ENCODE peak calls at places on chromosomes 1 and 21, in eight cellular contexts. One of them, this sample, is unnamed.

GRCh38 chr1:24418898-24419628 is 3.5 kb downstream of the NIPAL3 start:
- DNase-seq in RPMI7951: peak
- DNase-seq in GF-D8: peak
- DNase-seq in NCI-H1436: peak
- DNase-seq in spleen: no peak
- DNase-seq in LHCN-M2: no peak
- DNase-seq in activated T-cell treated with anti-CD3 and anti-CD28 coated beads, Interleukin-2, amount 50 U/mL, for 72 hours: no peak
- DNase-seq in iris pigment epithelial cell: peak
- DNase-seq in this sample: peak

GRCh38 chr1:191142748-191143147 is 665.1 kb upstream of the BRINP3 start:
- DNase-seq in iris pigment epithelial cell: no peak
- DNase-seq in LHCN-M2: no peak
- DNase-seq in NCI-H1436: no peak
- DNase-seq in spleen: no peak
- DNase-seq in GF-D8: no peak
- DNase-seq in activated T-cell treated with anti-CD3 and anti-CD28 coated beads, Interleukin-2, amount 50 U/mL, for 72 hours: no peak
- DNase-seq in RPMI7951: no peak
- DNase-seq in this sample: no peak

GRCh38 chr21:41048141-41048540 is 119.8 kb upstream of the BACE2 start:
- DNase-seq in activated T-cell treated with anti-CD3 and anti-CD28 coated beads, Interleukin-2, amount 50 U/mL, for 72 hours: no peak
- DNase-seq in GF-D8: no peak
- DNase-seq in iris pigment epithelial cell: no peak
- DNase-seq in NCI-H1436: no peak
- DNase-seq in LHCN-M2: no peak
- DNase-seq in RPMI7951: no peak
- DNase-seq in spleen: no peak
- DNase-seq in this sample: no peak

GRCh38 chr21:39014751-39015150 is 168.5 kb downstream of the PSMG1 start:
- DNase-seq in NCI-H1436: no peak
- DNase-seq in LHCN-M2: peak
- DNase-seq in activated T-cell treated with anti-CD3 and anti-CD28 coated beads, Interleukin-2, amount 50 U/mL, for 72 hours: no peak
- DNase-seq in RPMI7951: peak
- DNase-seq in spleen: no peak
- DNase-seq in iris pigment epithelial cell: peak
- DNase-seq in GF-D8: no peak
- DNase-seq in this sample: no peak

GRCh38 chr1:161190962-161191521 is 7.8 kb downstream of the ADAMTS4 start:
- DNase-seq in spleen: peak
- DNase-seq in iris pigment epithelial cell: no peak
- DNase-seq in RPMI7951: no peak
- DNase-seq in LHCN-M2: no peak
- DNase-seq in NCI-H1436: no peak
- DNase-seq in GF-D8: no peak
- DNase-seq in activated T-cell treated with anti-CD3 and anti-CD28 coated beads, Interleukin-2, amount 50 U/mL, for 72 hours: no peak
- DNase-seq in this sample: peak

GRCh38 chr1:111476761-111477309 is 3.1 kb downstream of the C1orf162 start:
- DNase-seq in NCI-H1436: no peak
- DNase-seq in LHCN-M2: no peak
- DNase-seq in iris pigment epithelial cell: no peak
- DNase-seq in GF-D8: peak
- DNase-seq in RPMI7951: no peak
- DNase-seq in spleen: no peak
- DNase-seq in activated T-cell treated with anti-CD3 and anti-CD28 coated beads, Interleukin-2, amount 50 U/mL, for 72 hours: peak
- DNase-seq in this sample: no peak

GRCh38 chr1:116556289-116557006 is 14.4 kb downstream of the CD58 start:
- DNase-seq in spleen: no peak
- DNase-seq in GF-D8: no peak
- DNase-seq in LHCN-M2: peak
- DNase-seq in RPMI7951: peak
- DNase-seq in NCI-H1436: no peak
- DNase-seq in iris pigment epithelial cell: peak
- DNase-seq in activated T-cell treated with anti-CD3 and anti-CD28 coated beads, Interleukin-2, amount 50 U/mL, for 72 hours: peak
- DNase-seq in this sample: no peak

GRCh38 chr1:215517441-215517891 is 49.6 kb upstream of the KCTD3 start:
- DNase-seq in GF-D8: no peak
- DNase-seq in spleen: no peak
- DNase-seq in RPMI7951: peak
- DNase-seq in NCI-H1436: peak
- DNase-seq in iris pigment epithelial cell: peak
- DNase-seq in activated T-cell treated with anti-CD3 and anti-CD28 coated beads, Interleukin-2, amount 50 U/mL, for 72 hours: no peak
- DNase-seq in LHCN-M2: peak
- DNase-seq in this sample: peak

GRCh38 chr1:95655321-95656020 is 421.5 kb downstream of the RWDD3 start:
- DNase-seq in GF-D8: no peak
- DNase-seq in LHCN-M2: no peak
- DNase-seq in RPMI7951: no peak
- DNase-seq in spleen: no peak
- DNase-seq in iris pigment epithelial cell: no peak
- DNase-seq in NCI-H1436: no peak
- DNase-seq in activated T-cell treated with anti-CD3 and anti-CD28 coated beads, Interleukin-2, amount 50 U/mL, for 72 hours: no peak
- DNase-seq in this sample: peak

GRCh38 chr21:43731476-43731875 is 12.5 kb downstream of the PDXK start:
- DNase-seq in LHCN-M2: no peak
- DNase-seq in GF-D8: no peak
- DNase-seq in spleen: no peak
- DNase-seq in NCI-H1436: no peak
- DNase-seq in RPMI7951: no peak
- DNase-seq in activated T-cell treated with anti-CD3 and anti-CD28 coated beads, Interleukin-2, amount 50 U/mL, for 72 hours: no peak
- DNase-seq in iris pigment epithelial cell: no peak
- DNase-seq in this sample: no peak

GRCh38 chr1:203627819-203628184 is 1.2 kb downstream of the ATP2B4 start:
- DNase-seq in spleen: no peak
- DNase-seq in RPMI7951: peak
- DNase-seq in NCI-H1436: no peak
- DNase-seq in GF-D8: peak
- DNase-seq in iris pigment epithelial cell: peak
- DNase-seq in activated T-cell treated with anti-CD3 and anti-CD28 coated beads, Interleukin-2, amount 50 U/mL, for 72 hours: no peak
- DNase-seq in LHCN-M2: peak
- DNase-seq in this sample: no peak

GRCh38 chr1:92996131-92996463 is 34.8 kb upstream of the DIPK1A start:
- DNase-seq in activated T-cell treated with anti-CD3 and anti-CD28 coated beads, Interleukin-2, amount 50 U/mL, for 72 hours: no peak
- DNase-seq in RPMI7951: no peak
- DNase-seq in LHCN-M2: no peak
- DNase-seq in spleen: no peak
- DNase-seq in iris pigment epithelial cell: no peak
- DNase-seq in NCI-H1436: no peak
- DNase-seq in GF-D8: no peak
- DNase-seq in this sample: no peak

GRCh38 chr1:166390406-166390805 is 223.6 kb upstream of the FAM78B start:
- DNase-seq in NCI-H1436: no peak
- DNase-seq in LHCN-M2: no peak
- DNase-seq in iris pigment epithelial cell: no peak
- DNase-seq in GF-D8: no peak
- DNase-seq in activated T-cell treated with anti-CD3 and anti-CD28 coated beads, Interleukin-2, amount 50 U/mL, for 72 hours: no peak
- DNase-seq in RPMI7951: peak
- DNase-seq in spleen: no peak
- DNase-seq in this sample: no peak

GRCh38 chr1:1208713-1209433 is 2.5 kb upstream of the TNFRSF18 start:
- DNase-seq in LHCN-M2: peak
- DNase-seq in NCI-H1436: no peak
- DNase-seq in spleen: peak
- DNase-seq in iris pigment epithelial cell: peak
- DNase-seq in RPMI7951: peak
- DNase-seq in GF-D8: peak
- DNase-seq in activated T-cell treated with anti-CD3 and anti-CD28 coated beads, Interleukin-2, amount 50 U/mL, for 72 hours: peak
- DNase-seq in this sample: peak

GRCh38 chr1:9687876-9688582 is 36.5 kb downstream of the PIK3CD start:
- DNase-seq in NCI-H1436: no peak
- DNase-seq in iris pigment epithelial cell: peak
- DNase-seq in activated T-cell treated with anti-CD3 and anti-CD28 coated beads, Interleukin-2, amount 50 U/mL, for 72 hours: no peak
- DNase-seq in RPMI7951: peak
- DNase-seq in GF-D8: no peak
- DNase-seq in LHCN-M2: no peak
- DNase-seq in spleen: peak
- DNase-seq in this sample: peak

GRCh38 chr1:15610167-15610566 is 7.1 kb upstream of the DDI2 start:
- DNase-seq in LHCN-M2: no peak
- DNase-seq in spleen: no peak
- DNase-seq in NCI-H1436: no peak
- DNase-seq in RPMI7951: no peak
- DNase-seq in GF-D8: no peak
- DNase-seq in activated T-cell treated with anti-CD3 and anti-CD28 coated beads, Interleukin-2, amount 50 U/mL, for 72 hours: no peak
- DNase-seq in iris pigment epithelial cell: no peak
- DNase-seq in this sample: no peak

GRCh38 chr1:38616846-38617245 is 242.7 kb downstream of the RRAGC start:
- DNase-seq in activated T-cell treated with anti-CD3 and anti-CD28 coated beads, Interleukin-2, amount 50 U/mL, for 72 hours: no peak
- DNase-seq in RPMI7951: no peak
- DNase-seq in iris pigment epithelial cell: no peak
- DNase-seq in NCI-H1436: no peak
- DNase-seq in GF-D8: no peak
- DNase-seq in LHCN-M2: no peak
- DNase-seq in spleen: no peak
- DNase-seq in this sample: no peak

GRCh38 chr1:213274140-213274539 is 223.1 kb downstream of the RPS6KC1 start:
- DNase-seq in LHCN-M2: no peak
- DNase-seq in spleen: no peak
- DNase-seq in RPMI7951: no peak
- DNase-seq in activated T-cell treated with anti-CD3 and anti-CD28 coated beads, Interleukin-2, amount 50 U/mL, for 72 hours: no peak
- DNase-seq in iris pigment epithelial cell: no peak
- DNase-seq in NCI-H1436: no peak
- DNase-seq in GF-D8: no peak
- DNase-seq in this sample: no peak

GRCh38 chr1:201640624-201641023 is 101.7 kb downstream of the NAV1 start:
- DNase-seq in GF-D8: no peak
- DNase-seq in iris pigment epithelial cell: peak
- DNase-seq in activated T-cell treated with anti-CD3 and anti-CD28 coated beads, Interleukin-2, amount 50 U/mL, for 72 hours: no peak
- DNase-seq in LHCN-M2: no peak
- DNase-seq in RPMI7951: peak
- DNase-seq in NCI-H1436: no peak
- DNase-seq in spleen: no peak
- DNase-seq in this sample: no peak

GRCh38 chr1:162145966-162146696 is 76.6 kb downstream of the NOS1AP start:
- DNase-seq in GF-D8: no peak
- DNase-seq in LHCN-M2: no peak
- DNase-seq in iris pigment epithelial cell: no peak
- DNase-seq in activated T-cell treated with anti-CD3 and anti-CD28 coated beads, Interleukin-2, amount 50 U/mL, for 72 hours: no peak
- DNase-seq in NCI-H1436: peak
- DNase-seq in RPMI7951: no peak
- DNase-seq in spleen: no peak
- DNase-seq in this sample: no peak

GRCh38 chr1:109056064-109056463 is 14.2 kb upstream of the WDR47 start:
- DNase-seq in LHCN-M2: no peak
- DNase-seq in activated T-cell treated with anti-CD3 and anti-CD28 coated beads, Interleukin-2, amount 50 U/mL, for 72 hours: no peak
- DNase-seq in RPMI7951: no peak
- DNase-seq in GF-D8: no peak
- DNase-seq in NCI-H1436: no peak
- DNase-seq in iris pigment epithelial cell: no peak
- DNase-seq in spleen: no peak
- DNase-seq in this sample: no peak

This sample was measured in GM23338.